ENCODE peak calls at places on chromosome 11, in eight cellular contexts. R, M, L, U, P, F, Z and K are unnamed samples.

GRCh38 chr11:31826530-31827438 is 15.7 kb upstream of the PAX6 start:
- DNase-seq in F (no peak), Z (no peak), P (no peak), M (no peak), L (no peak), U (no peak), R (no peak), K (no peak)

GRCh38 chr11:67322049-67322448 is 18.7 kb downstream of the SSH3 start:
- DNase-seq in L (no peak), P (no peak), Z (no peak), F (no peak), U (no peak), R (no peak), M (no peak), K (no peak)

GRCh38 chr11:71064702-71065515 is 187.5 kb downstream of the SHANK2 start:
- DNase-seq in M (no peak), P (no peak), F (no peak), U (no peak), Z (no peak), L (no peak), R (no peak), K (no peak)

GRCh38 chr11:11608783-11609232 is 13.0 kb downstream of the GALNT18 start:
- DNase-seq in Z (peak), R (peak), U (no peak), P (no peak), F (no peak), M (no peak), L (no peak), K (no peak)

GRCh38 chr11:111291764-111292163 is 6.6 kb upstream of the POU2AF3 start:
- DNase-seq in U (no peak), Z (no peak), R (no peak), P (no peak), F (no peak), L (no peak), M (no peak), K (no peak)

GRCh38 chr11:119516060-119516459 is 93.1 kb upstream of the THY1 start:
- DNase-seq in P (no peak), Z (no peak), L (no peak), F (no peak), R (no peak), M (no peak), U (no peak), K (no peak)

GRCh38 chr11:3169952-3170755 is 5.0 kb upstream of the OSBPL5 start:
- DNase-seq in L (no peak), U (no peak), F (no peak), R (no peak), Z (no peak), M (no peak), P (no peak), K (no peak)

GRCh38 chr11:66302656-66303055 is 11.0 kb downstream of the TMEM151A start:
- DNase-seq in R (no peak), F (no peak), L (no peak), Z (no peak), M (no peak), U (no peak), P (no peak), K (no peak)

GRCh38 chr11:32081129-32081641 is 9.7 kb upstream of the RCN1 start:
- DNase-seq in L (peak), R (no peak), Z (no peak), F (no peak), U (no peak), P (no peak), M (no peak), K (no peak)

GRCh38 chr11:6319879-6320410 is 356 bp downstream of the CAVIN3 start:
- DNase-seq in Z (no peak), L (peak), U (no peak), F (no peak), P (no peak), M (no peak), R (no peak), K (peak)

GRCh38 chr11:73929388-73929787 is 21.4 kb upstream of the DNAJB13 start:
- DNase-seq in Z (no peak), R (no peak), F (no peak), M (no peak), P (no peak), U (no peak), L (no peak), K (no peak)

GRCh38 chr11:117686711-117687110 is 110.3 kb downstream of the DSCAML1 start:
- DNase-seq in P (no peak), L (no peak), Z (no peak), R (no peak), M (no peak), U (no peak), F (no peak), K (no peak)

GRCh38 chr11:11463397-11463796 is 110.3 kb upstream of the CSNK2A3 start:
- DNase-seq in R (no peak), U (no peak), L (peak), P (no peak), M (no peak), F (peak), Z (peak), K (no peak)

GRCh38 chr11:130435671-130436070 is 7.3 kb upstream of the ADAMTS8 start:
- DNase-seq in U (no peak), P (no peak), F (no peak), R (no peak), M (no peak), L (no peak), Z (no peak), K (no peak)

GRCh38 chr11:123473941-123474668 is 44.0 kb downstream of the GRAMD1B start:
- DNase-seq in P (no peak), R (no peak), F (no peak), U (no peak), M (no peak), Z (no peak), L (peak), K (no peak)

GRCh38 chr11:76266701-76267100 is 60.4 kb upstream of the WNT11 start:
- DNase-seq in P (no peak), L (no peak), M (no peak), U (no peak), R (no peak), Z (no peak), F (no peak), K (no peak)

GRCh38 chr11:12564012-12564411 is 110.2 kb upstream of the TEAD1 start:
- DNase-seq in Z (no peak), P (no peak), U (no peak), M (no peak), R (no peak), F (no peak), L (no peak), K (no peak)

GRCh38 chr11:33721291-33721840 is 14.9 kb downstream of the CD59 start:
- DNase-seq in M (no peak), F (no peak), R (no peak), L (no peak), P (no peak), U (no peak), Z (no peak), K (no peak)

GRCh38 chr11:113553235-113553634 is 78.0 kb upstream of the DRD2 start:
- DNase-seq in M (no peak), Z (no peak), R (no peak), L (peak), U (no peak), P (no peak), F (no peak), K (peak)

GRCh38 chr11:34190192-34191139 is 85.0 kb downstream of the NAT10 start:
- DNase-seq in U (no peak), L (no peak), P (no peak), R (no peak), M (no peak), Z (no peak), F (no peak), K (no peak)

GRCh38 chr11:91081440-91082088 is 858.7 kb upstream of the CHORDC1 start:
- DNase-seq in M (no peak), U (no peak), P (no peak), Z (no peak), F (no peak), R (no peak), L (peak), K (peak)

GRCh38 chr11:110130642-110131238 is 37.5 kb downstream of the ZC3H12C start:
- DNase-seq in M (no peak), L (no peak), P (no peak), Z (peak), F (peak), U (no peak), R (no peak), K (no peak)

GRCh38 chr11:70122490-70123198 is 44.5 kb downstream of the ANO1 start:
- DNase-seq in Z (no peak), P (no peak), F (no peak), L (no peak), M (no peak), U (no peak), R (no peak), K (no peak)